ENCODE peak calls at places on chromosomes 1 and 21, in seven cellular contexts. Z is SK-N-SH, P is sigmoid colon, G is stomach, Q is GM12892, K is breast epithelium, B is K562. Y is an unnamed sample.

GRCh38 chr1:245310605-245311531 is 156.1 kb downstream of the KIF26B start:
- DNase-seq in Z (peak), P (no peak), G (no peak), Q (peak), K (no peak), B (no peak), Y (no peak)

GRCh38 chr1:222114536-222115156 is 372.8 kb upstream of the DUSP10 start:
- DNase-seq in Z (no peak), P (no peak), G (no peak), Q (no peak), K (no peak), B (no peak), Y (no peak)

GRCh38 chr1:10724948-10725852 is 71.2 kb downstream of the CASZ1 start:
- DNase-seq in Z (peak), P (peak), G (peak), Q (no peak), K (peak), B (no peak), Y (peak)

GRCh38 chr1:110155878-110156522 is 5.7 kb downstream of the SLC6A17 start:
- DNase-seq in Z (no peak), P (no peak), G (peak), Q (no peak), K (peak), B (peak), Y (no peak)

GRCh38 chr1:154198756-154199562 is 7.1 kb upstream of the TPM3 start:
- DNase-seq in Z (peak), P (no peak), G (no peak), Q (no peak), K (no peak), B (peak), Y (no peak)

GRCh38 chr21:45655071-45655470 is 11.5 kb downstream of the PCBP3 start:
- DNase-seq in Z (no peak), P (no peak), G (no peak), Q (no peak), K (no peak), B (no peak), Y (no peak)

GRCh38 chr1:87058343-87058649 is 143.9 kb downstream of the HS2ST1 start:
- DNase-seq in Z (no peak), P (no peak), G (no peak), Q (no peak), K (no peak), B (no peak), Y (no peak)

GRCh38 chr1:160099716-160100375 is 1.4 kb upstream of the IGSF8 start:
- DNase-seq in Z (no peak), P (no peak), G (no peak), Q (no peak), K (no peak), B (no peak), Y (no peak)

GRCh38 chr21:28083350-28083749 is 909.3 kb downstream of the LTN1 start:
- DNase-seq in Z (no peak), P (no peak), G (no peak), Q (no peak), K (no peak), B (no peak), Y (no peak)

GRCh38 chr21:42424848-42425602 is 21.3 kb downstream of the UBASH3A start:
- DNase-seq in Z (no peak), P (no peak), G (no peak), Q (no peak), K (no peak), B (no peak), Y (peak)

GRCh38 chr1:47424336-47424982 is 8.4 kb downstream of the FOXE3 start:
- DNase-seq in Z (peak), P (no peak), G (no peak), Q (no peak), K (no peak), B (peak), Y (peak)

GRCh38 chr1:10033359-10033845 is 644 bp downstream of the UBE4B start:
- DNase-seq in Z (no peak), P (peak), G (no peak), Q (peak), K (no peak), B (peak), Y (no peak)

GRCh38 chr21:15164678-15165303 is 100.0 kb upstream of the NRIP1 start:
- DNase-seq in Z (no peak), P (no peak), G (no peak), Q (no peak), K (no peak), B (no peak), Y (no peak)

GRCh38 chr1:30518696-30519095 is 204.7 kb downstream of the MATN1 start:
- DNase-seq in Z (no peak), P (no peak), G (peak), Q (no peak), K (peak), B (no peak), Y (no peak)

GRCh38 chr1:205061665-205062069 is 18.7 kb downstream of the CNTN2 start:
- DNase-seq in Z (peak), P (peak), G (peak), Q (peak), K (peak), B (peak), Y (peak)

GRCh38 chr1:22710688-22711024 is at the start of gene EPHB2:
- DNase-seq in Z (peak), P (no peak), G (peak), Q (peak), K (no peak), B (peak), Y (no peak)

GRCh38 chr1:15797614-15798390 is 9.6 kb downstream of the UQCRHL start:
- DNase-seq in Z (no peak), P (no peak), G (peak), Q (no peak), K (no peak), B (no peak), Y (no peak)

GRCh38 chr1:114511048-114511785 is at the start of gene TRIM33:
- DNase-seq in Z (peak), P (peak), G (peak), Q (peak), K (peak), B (peak), Y (peak)

GRCh38 chr1:47681735-47682134 is 243.9 kb downstream of the FOXD2 start:
- DNase-seq in Z (no peak), P (peak), G (peak), Q (no peak), K (no peak), B (no peak), Y (no peak)

GRCh38 chr1:11176081-11176706 is 13.0 kb upstream of the ANGPTL7 start:
- DNase-seq in Z (no peak), P (no peak), G (no peak), Q (no peak), K (no peak), B (no peak), Y (no peak)

GRCh38 chr1:195345149-195345548 is 1263.1 kb downstream of the KCNT2 start:
- DNase-seq in Z (no peak), P (no peak), G (no peak), Q (no peak), K (no peak), B (no peak), Y (no peak)

GRCh38 chr1:54249798-54250497 is 50.0 kb downstream of the MRPL37 start:
- DNase-seq in Z (no peak), P (no peak), G (no peak), Q (no peak), K (no peak), B (no peak), Y (no peak)

GRCh38 chr1:14136152-14136763 is 436.3 kb downstream of the PRDM2 start:
- DNase-seq in Z (no peak), P (no peak), G (no peak), Q (no peak), K (no peak), B (no peak), Y (no peak)

GRCh38 chr1:47399841-47400144 is 16.3 kb upstream of the FOXE3 start:
- DNase-seq in Z (no peak), P (no peak), G (no peak), Q (no peak), K (no peak), B (no peak), Y (no peak)

GRCh38 chr21:20701235-20701634 is 297.0 kb upstream of the NCAM2 start:
- DNase-seq in Z (no peak), P (no peak), G (no peak), Q (no peak), K (no peak), B (no peak), Y (no peak)

GRCh38 chr1:10613340-10613739 is 138.6 kb downstream of the PEX14 start:
- DNase-seq in Z (no peak), P (peak), G (no peak), Q (no peak), K (peak), B (no peak), Y (no peak)

GRCh38 chr1:56666112-56666608 is 21.0 kb downstream of the PRKAA2 start:
- DNase-seq in Z (no peak), P (no peak), G (no peak), Q (no peak), K (no peak), B (no peak), Y (no peak)

GRCh38 chr1:87204441-87204840 is 124.2 kb upstream of the LMO4 start:
- DNase-seq in Z (no peak), P (no peak), G (no peak), Q (no peak), K (no peak), B (no peak), Y (no peak)

GRCh38 chr1:11273595-11274234 is 717 bp downstream of the UBIAD1 start:
- DNase-seq in Z (no peak), P (no peak), G (no peak), Q (no peak), K (no peak), B (no peak), Y (no peak)

GRCh38 chr1:35850716-35851115 is 32.3 kb upstream of the AGO1 start:
- DNase-seq in Z (no peak), P (no peak), G (no peak), Q (no peak), K (no peak), B (no peak), Y (no peak)

GRCh38 chr1:86235859-86236258 is 79.3 kb upstream of the COL24A1 start:
- DNase-seq in Z (no peak), P (no peak), G (no peak), Q (no peak), K (no peak), B (no peak), Y (no peak)

GRCh38 chr21:46191257-46191685 is 7.0 kb upstream of the SPATC1L start:
- DNase-seq in Z (peak), P (peak), G (peak), Q (peak), K (peak), B (peak), Y (no peak)

GRCh38 chr1:32759521-32759980 is 57.0 kb upstream of the SYNC start:
- DNase-seq in Z (no peak), P (no peak), G (peak), Q (no peak), K (peak), B (no peak), Y (no peak)
- TF ChIP-seq POLR2AphosphoS5 in Z (no peak), P (no peak), G (peak), Q (no peak), K (peak), B (no peak), Y (no peak)

DNA sequence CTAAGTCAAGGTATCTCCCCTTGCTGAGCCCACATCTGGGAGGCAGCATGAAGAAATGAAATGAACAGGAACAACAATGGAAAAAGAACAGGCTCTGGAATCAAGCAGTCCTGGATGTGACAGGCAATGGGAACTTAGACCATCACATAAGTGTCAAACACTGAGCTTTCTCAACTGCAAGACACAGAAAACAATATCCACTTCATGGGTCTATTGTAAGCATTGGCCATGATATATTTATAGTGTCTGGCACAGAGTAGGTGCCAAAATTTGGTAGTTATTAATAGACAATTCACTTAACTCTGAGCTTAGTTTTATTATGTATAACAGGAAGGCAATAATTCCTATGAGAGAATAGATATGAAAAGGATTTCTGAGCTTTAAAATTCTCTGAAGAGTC is 64.1 kb upstream of the ATP1B1 start:
- DNase-seq in Z (no peak), P (no peak), G (no peak), Q (no peak), K (no peak), B (no peak), Y (no peak)
- TF ChIP-seq POLR2AphosphoS5 in Z (no peak), P (no peak), G (no peak), Q (no peak), K (no peak), B (no peak), Y (no peak)

GRCh38 chr1:166082601-166083000 is 84.2 kb downstream of the FAM78B start:
- DNase-seq in Z (no peak), P (no peak), G (no peak), Q (no peak), K (no peak), B (no peak), Y (no peak)

GRCh38 chr1:166080277-166080964 is 86.4 kb downstream of the FAM78B start:
- DNase-seq in Z (no peak), P (no peak), G (no peak), Q (no peak), K (no peak), B (no peak), Y (no peak)

GRCh38 chr1:166083887-166084286 is 82.9 kb downstream of the FAM78B start:
- DNase-seq in Z (no peak), P (no peak), G (no peak), Q (no peak), K (no peak), B (no peak), Y (no peak)

GRCh38 chr1:166079276-166079675 is 87.5 kb downstream of the FAM78B start:
- DNase-seq in Z (no peak), P (no peak), G (no peak), Q (no peak), K (no peak), B (no peak), Y (no peak)

DNA sequence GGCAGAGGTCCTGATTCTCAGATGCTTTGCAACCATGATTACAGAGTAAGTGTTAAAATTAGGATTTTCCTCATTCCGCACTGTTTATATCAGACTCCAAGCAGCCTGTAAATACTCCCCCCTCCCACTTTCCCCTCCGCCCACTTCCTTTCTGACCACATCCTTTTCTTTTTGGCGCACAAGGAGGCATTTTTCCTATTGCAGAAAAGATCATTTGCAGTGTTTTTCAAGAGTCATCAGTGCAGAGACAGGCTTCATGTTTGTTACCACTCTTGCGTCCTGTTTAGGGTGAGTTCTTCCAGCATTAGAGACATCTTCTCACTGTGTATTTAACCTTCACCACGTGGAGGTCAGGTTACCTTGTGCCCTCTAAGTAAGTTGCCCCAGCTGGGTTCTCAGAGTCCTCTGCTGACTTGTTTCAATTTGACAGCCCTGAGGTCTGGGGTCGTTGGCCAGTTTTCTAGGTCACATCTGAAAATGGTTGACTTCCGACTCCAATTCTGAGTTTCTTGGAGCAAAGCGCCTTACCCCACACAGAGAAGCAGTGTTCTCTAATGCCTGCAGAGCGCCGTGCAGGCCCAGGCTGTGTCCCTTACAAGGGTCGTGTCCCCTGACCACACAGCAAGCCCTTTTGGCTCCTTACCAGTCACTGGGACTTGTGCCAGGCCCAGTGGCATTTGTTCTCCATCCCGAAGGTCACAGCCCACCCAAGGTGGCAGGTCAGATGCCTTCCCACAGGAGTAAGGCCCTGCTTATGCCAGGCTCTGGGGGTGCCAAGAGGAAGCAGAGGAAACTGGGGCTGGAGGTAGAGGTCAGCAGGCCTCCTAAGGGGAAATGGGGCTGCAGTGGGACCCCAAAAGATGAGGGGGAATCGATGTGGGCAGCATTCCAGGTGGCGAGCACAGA is 85.6 kb downstream of the FAM78B start:
- DNase-seq in Z (no peak), P (no peak), G (no peak), Q (no peak), K (no peak), B (no peak), Y (no peak)
- TF ChIP-seq POLR2AphosphoS5 in Z (no peak), P (no peak), G (no peak), Q (no peak), K (no peak), B (no peak), Y (no peak)

DNA sequence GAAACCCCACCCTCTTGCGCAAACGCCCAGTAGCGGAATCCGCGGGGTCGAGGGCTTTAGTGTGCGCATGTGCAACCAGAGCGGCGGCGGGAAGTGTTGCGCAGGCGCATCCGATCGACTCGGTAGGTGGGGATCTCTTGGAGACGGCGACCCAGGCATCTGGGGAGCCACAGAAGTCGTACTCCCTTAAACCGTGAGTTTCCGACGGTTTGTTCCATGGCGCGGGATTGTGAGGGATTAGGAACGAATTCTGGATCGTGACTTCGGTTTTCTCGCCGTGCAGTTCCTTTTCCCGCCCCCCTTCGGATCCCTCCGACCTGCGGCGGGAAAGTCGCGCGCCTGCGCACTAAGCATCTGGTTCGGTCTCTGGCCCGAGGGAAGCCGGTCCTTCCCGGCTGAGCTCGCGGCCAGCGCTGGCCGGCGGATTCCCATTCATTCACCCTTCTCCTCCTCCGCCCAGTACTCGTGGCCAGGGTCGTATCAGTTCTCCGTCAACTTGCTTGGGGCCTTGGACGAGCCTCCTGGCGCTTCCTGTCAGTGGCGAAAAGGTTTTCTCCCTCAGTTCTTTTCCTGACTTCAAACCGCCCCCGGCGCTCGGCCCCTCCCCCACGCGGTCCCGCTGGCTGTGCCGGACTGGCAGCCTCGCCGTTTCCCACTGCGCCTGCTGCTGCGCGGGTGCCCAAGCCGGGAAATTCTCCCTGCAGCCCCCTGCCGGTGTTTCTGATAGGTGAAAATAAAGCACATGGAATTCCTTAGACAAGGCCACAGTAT is at the start of gene CDC7:
- DNase-seq in Z (peak), P (peak), G (peak), Q (peak), K (peak), B (peak), Y (peak)
- TF ChIP-seq POLR2AphosphoS5 in Z (no peak), P (peak), G (no peak), Q (peak), K (peak), B (peak), Y (peak)

DNA sequence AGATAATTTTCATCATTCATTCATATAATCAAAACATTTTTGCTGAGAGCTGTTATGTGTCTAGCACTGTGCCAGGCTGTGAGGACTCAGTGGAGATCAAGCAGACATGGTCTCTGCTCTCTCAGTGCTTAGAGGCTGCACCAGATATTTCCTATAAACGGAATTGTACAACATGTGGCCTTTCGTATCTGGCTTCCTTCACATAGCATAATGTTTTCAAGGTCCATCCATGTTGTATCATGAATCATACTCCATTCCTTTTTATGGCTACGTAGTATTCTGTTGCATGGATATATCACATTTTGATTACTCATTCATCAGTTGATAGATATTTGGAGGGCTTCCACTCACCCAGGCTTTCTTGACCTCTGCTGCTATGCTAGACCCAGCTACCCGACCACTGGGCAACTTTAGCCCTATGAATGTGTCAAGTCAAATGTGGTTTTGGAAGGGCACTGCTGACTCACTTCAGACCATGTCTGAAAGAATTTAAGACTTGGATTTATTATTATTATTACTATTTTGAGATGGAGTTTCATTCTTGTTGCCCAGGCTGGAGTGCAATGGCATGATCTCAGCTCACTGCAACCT is 18.5 kb downstream of the NCF2 start:
- DNase-seq in Z (no peak), P (no peak), G (no peak), Q (no peak), K (no peak), B (no peak), Y (no peak)
- TF ChIP-seq POLR2AphosphoS5 in Z (no peak), P (peak), G (no peak), Q (no peak), K (no peak), B (no peak), Y (no peak)

DNA sequence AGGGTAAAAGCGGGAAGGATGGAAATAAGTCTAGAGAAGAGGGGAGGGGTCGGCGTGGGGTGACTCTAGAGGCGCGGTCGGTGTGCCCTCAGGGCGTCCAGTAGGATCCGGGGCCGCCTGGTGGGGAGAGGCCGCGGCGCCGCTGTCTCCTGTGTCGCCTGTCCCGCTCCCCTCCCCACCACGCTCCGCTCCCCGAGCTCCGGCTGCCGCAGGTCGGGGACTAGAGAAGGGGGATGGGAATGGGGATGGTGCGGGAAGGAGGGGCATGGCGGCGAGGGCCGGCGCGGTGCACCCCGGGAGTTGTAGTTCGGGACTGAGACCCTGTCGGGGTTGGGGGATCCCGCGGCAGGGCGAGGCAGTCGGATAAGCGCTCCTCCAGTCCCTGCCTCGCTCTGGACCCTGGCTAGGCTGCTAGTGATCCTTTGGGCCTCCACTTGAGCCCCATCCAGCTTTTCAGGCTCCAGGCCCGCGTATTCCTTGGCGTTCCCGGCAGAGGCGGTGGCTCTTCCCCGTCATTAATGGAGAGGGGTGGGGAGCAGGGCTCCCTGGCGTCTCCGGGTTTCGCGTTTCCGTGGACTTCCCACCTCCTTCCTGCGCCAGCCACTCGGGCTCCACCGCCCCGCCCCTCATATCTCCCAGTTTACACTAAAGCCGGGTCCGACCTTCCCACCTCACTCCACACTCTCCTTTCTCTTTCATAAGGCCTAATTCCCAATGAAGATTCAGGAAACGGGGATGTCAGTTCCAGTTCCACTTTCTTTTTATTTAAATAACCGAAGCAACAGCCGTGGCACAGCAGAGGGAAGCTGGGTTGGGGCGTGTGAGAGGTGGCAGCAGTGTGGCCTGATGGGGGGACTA is at the start of gene ENTREP3:
- DNase-seq in Z (peak), P (peak), G (peak), Q (peak), K (peak), B (peak), Y (no peak)
- TF ChIP-seq POLR2AphosphoS5 in Z (peak), P (peak), G (peak), Q (peak), K (peak), B (peak), Y (peak)